ENCODE peak calls at places on chromosomes 16 and 17, in nine cellular contexts. Y is activated CD4-positive, alpha-beta T cell treated with anti-CD3 and anti-CD28 coated beads for 48 hours; N is fibroblast of the conjunctiva; O is Right ventricle myocardium superior; C is CD8-positive, alpha-beta memory T cell; M is heart right ventricle; L is T1000; G is body of pancreas; I is occipital lobe. S is an unnamed sample.

GRCh38 chr17:42682400-42683384 is at the start of gene CNTNAP1:
- DNase-seq in L (peak), N (peak), C (no peak), G (peak), Y (peak), M (peak), I (peak), O (peak), S (peak)

GRCh38 chr17:58005031-58005727 is 1.9 kb downstream of the SRSF1 start:
- DNase-seq in M (no peak), N (no peak), G (no peak), L (no peak), O (no peak), I (no peak), Y (no peak), C (no peak), S (no peak)

GRCh38 chr16:4184038-4184702 is 57.7 kb downstream of the SRL start:
- DNase-seq in I (no peak), O (no peak), M (peak), L (no peak), Y (no peak), G (no peak), N (no peak), C (no peak), S (no peak)

GRCh38 chr16:11667221-11667823 is 933 bp upstream of the SNN start:
- DNase-seq in N (no peak), L (no peak), Y (no peak), C (no peak), I (no peak), G (no peak), M (no peak), O (no peak), S (peak)

GRCh38 chr16:1989826-1990335 is at the start of gene SYNGR3:
- DNase-seq in N (no peak), O (no peak), Y (no peak), I (no peak), L (no peak), C (no peak), M (no peak), G (no peak), S (peak)

GRCh38 chr17:21037117-21037803 is 5.6 kb downstream of the USP22 start:
- DNase-seq in C (no peak), M (no peak), O (no peak), N (no peak), L (no peak), I (no peak), Y (no peak), G (no peak), S (no peak)

GRCh38 chr16:56198755-56199114 is 7.4 kb downstream of the GNAO1 start:
- DNase-seq in G (no peak), Y (no peak), L (no peak), I (no peak), N (no peak), M (no peak), O (no peak), C (no peak), S (no peak)

GRCh38 chr16:64339052-64339770 is 782.7 kb downstream of the CDH11 start:
- DNase-seq in M (no peak), Y (no peak), O (no peak), G (no peak), C (no peak), N (peak), L (peak), I (no peak), S (peak)

GRCh38 chr17:29148257-29148789 is 31.9 kb downstream of the MYO18A start:
- DNase-seq in M (no peak), L (no peak), O (no peak), G (no peak), C (no peak), I (no peak), N (no peak), Y (no peak), S (no peak)

GRCh38 chr17:2266045-2266864 is 37.3 kb downstream of the SMG6 start:
- DNase-seq in G (peak), C (peak), I (no peak), L (no peak), N (no peak), M (no peak), O (no peak), Y (peak), S (no peak)

GRCh38 chr17:550041-550398 is 164.6 kb downstream of the VPS53 start:
- DNase-seq in O (no peak), Y (no peak), C (no peak), G (no peak), L (no peak), N (no peak), I (no peak), M (no peak), S (no peak)

GRCh38 chr16:15559176-15559575 is 83.8 kb downstream of the MARF1 start:
- DNase-seq in L (no peak), G (no peak), C (no peak), O (no peak), I (no peak), Y (no peak), N (no peak), M (no peak), S (no peak)

GRCh38 chr16:19168173-19169080 is at the start of gene SYT17:
- DNase-seq in G (peak), L (no peak), O (peak), I (no peak), Y (no peak), C (no peak), N (no peak), M (peak), S (no peak)

GRCh38 chr16:76956394-76956793 is 234.6 kb upstream of the MON1B start:
- DNase-seq in C (no peak), G (no peak), M (no peak), Y (no peak), O (no peak), N (no peak), L (no peak), I (no peak), S (no peak)

GRCh38 chr17:82647593-82648164 is 565 bp downstream of the WDR45B start:
- DNase-seq in Y (peak), L (no peak), M (peak), N (no peak), G (peak), O (no peak), C (peak), I (no peak), S (peak)

GRCh38 chr17:18248300-18248731 is 10.2 kb downstream of the FLII start:
- DNase-seq in G (peak), N (peak), M (peak), L (no peak), I (peak), C (peak), Y (peak), O (peak), S (no peak)

GRCh38 chr17:81329279-81329926 is 34.3 kb upstream of the SLC38A10 start:
- DNase-seq in O (peak), L (peak), Y (no peak), M (peak), N (peak), C (no peak), G (peak), I (no peak), S (peak)

GRCh38 chr16:87722590-87723223 is 43.1 kb downstream of the KLHDC4 start:
- DNase-seq in I (no peak), Y (no peak), N (no peak), L (no peak), O (no peak), G (no peak), C (no peak), M (no peak), S (peak)

GRCh38 chr16:50719401-50720337 is 22.2 kb upstream of the CYLD start:
- DNase-seq in G (peak), C (no peak), N (no peak), M (no peak), I (no peak), L (no peak), O (no peak), Y (no peak), S (no peak)